ENCODE peak calls at places on chromosomes 7 and 10, in nine cellular contexts. B is HFF-Myc; C is bronchial epithelial cell; N is retinal pigment epithelial cell; Z is CD4-positive, alpha-beta memory T cell; T is upper lobe of right lung; E is right lobe of liver; K is AG04449; P is uterus. A is an unnamed sample.

GRCh38 chr10:121519411-121519810 is 78.8 kb downstream of the FGFR2 start:
- DNase-seq in B (no peak), C (no peak), N (no peak), Z (no peak), T (no peak), E (no peak), K (no peak), P (no peak), A (no peak)

GRCh38 chr7:7731732-7732131 is 13.3 kb upstream of the RPA3 start:
- DNase-seq in B (no peak), C (no peak), N (no peak), Z (no peak), T (no peak), E (no peak), K (no peak), P (no peak), A (no peak)

GRCh38 chr7:105656922-105657521 is 75.7 kb upstream of the EFCAB10 start:
- DNase-seq in B (no peak), C (no peak), N (no peak), Z (peak), T (no peak), E (peak), K (no peak), P (no peak), A (peak)

GRCh38 chr7:519974-520458 is 370 bp upstream of the PDGFA start:
- DNase-seq in B (no peak), C (no peak), N (no peak), Z (no peak), T (peak), E (no peak), K (no peak), P (peak), A (peak)

GRCh38 chr10:48655426-48656240 is 29.0 kb upstream of the WDFY4 start:
- DNase-seq in B (no peak), C (peak), N (peak), Z (no peak), T (peak), E (peak), K (no peak), P (peak), A (peak)

GRCh38 chr7:106737202-106737562 is 76.2 kb upstream of the CCDC71L start:
- DNase-seq in B (no peak), C (peak), N (no peak), Z (no peak), T (no peak), E (no peak), K (no peak), P (no peak), A (no peak)

GRCh38 chr10:72126184-72126871 is 38.0 kb upstream of the SPOCK2 start:
- DNase-seq in B (peak), C (peak), N (no peak), Z (no peak), T (no peak), E (no peak), K (peak), P (no peak), A (no peak)

GRCh38 chr7:70678621-70679251 is 453.2 kb upstream of the GALNT17 start:
- DNase-seq in B (no peak), C (no peak), N (no peak), Z (no peak), T (no peak), E (no peak), K (peak), P (no peak), A (no peak)

GRCh38 chr10:52308251-52309031 is 5.6 kb upstream of the DKK1 start:
- DNase-seq in B (no peak), C (peak), N (no peak), Z (no peak), T (peak), E (peak), K (no peak), P (peak), A (peak)

GRCh38 chr10:100046088-100046487 is 35.6 kb downstream of the CPN1 start:
- DNase-seq in B (peak), C (peak), N (peak), Z (peak), T (peak), E (peak), K (peak), P (peak), A (peak)

GRCh38 chr10:100041620-100042019 is 31.9 kb upstream of the DNMBP start:
- DNase-seq in B (no peak), C (no peak), N (no peak), Z (no peak), T (no peak), E (no peak), K (no peak), P (no peak), A (no peak)

GRCh38 chr10:100043796-100044195 is 34.0 kb upstream of the DNMBP start:
- DNase-seq in B (peak), C (peak), N (no peak), Z (no peak), T (no peak), E (no peak), K (no peak), P (peak), A (peak)

GRCh38 chr10:100043344-100043743 is 33.6 kb upstream of the DNMBP start:
- DNase-seq in B (no peak), C (peak), N (no peak), Z (no peak), T (no peak), E (no peak), K (no peak), P (no peak), A (no peak)

GRCh38 chr10:100045592-100045991 is 35.8 kb upstream of the DNMBP start:
- DNase-seq in B (no peak), C (no peak), N (no peak), Z (no peak), T (no peak), E (no peak), K (no peak), P (no peak), A (no peak)
- H3K4me3 ChIP-seq in B (no peak), C (no peak), N (no peak), Z (no peak), T (no peak), E (no peak), K (no peak), P (no peak), A (no peak)

GRCh38 chr7:4809691-4810090 is 34.3 kb downstream of the AP5Z1 start:
- DNase-seq in B (no peak), C (no peak), N (no peak), Z (no peak), T (no peak), E (no peak), K (no peak), P (no peak), A (no peak)
- H3K4me3 ChIP-seq in B (no peak), C (no peak), N (no peak), Z (no peak), T (no peak), E (no peak), K (no peak), P (no peak), A (no peak)

GRCh38 chr10:58920655-58921003 is 255.8 kb upstream of the PHYHIPL start:
- DNase-seq in B (no peak), C (peak), N (no peak), Z (no peak), T (no peak), E (no peak), K (no peak), P (no peak), A (no peak)
- H3K4me3 ChIP-seq in B (no peak), C (no peak), N (no peak), Z (no peak), T (no peak), E (no peak), K (no peak), P (no peak), A (no peak)

GRCh38 chr7:134888141-134888740 is 98.1 kb upstream of the AGBL3 start:
- DNase-seq in B (no peak), C (peak), N (no peak), Z (no peak), T (no peak), E (no peak), K (no peak), P (no peak), A (no peak)

GRCh38 chr7:134882481-134882880 is 103.0 kb downstream of the CALD1 start:
- DNase-seq in B (no peak), C (no peak), N (peak), Z (no peak), T (no peak), E (no peak), K (no peak), P (no peak), A (no peak)

GRCh38 chr7:134885967-134886352 is 100.3 kb upstream of the AGBL3 start:
- DNase-seq in B (no peak), C (peak), N (peak), Z (no peak), T (no peak), E (no peak), K (no peak), P (peak), A (no peak)

GRCh38 chr7:134887523-134887922 is 98.8 kb upstream of the AGBL3 start:
- DNase-seq in B (no peak), C (no peak), N (no peak), Z (no peak), T (no peak), E (no peak), K (no peak), P (no peak), A (no peak)

GRCh38 chr7:134886353-134887057 is 99.8 kb upstream of the AGBL3 start:
- DNase-seq in B (no peak), C (peak), N (no peak), Z (no peak), T (no peak), E (no peak), K (no peak), P (peak), A (peak)
- H3K4me3 ChIP-seq in B (no peak), C (no peak), N (no peak), Z (no peak), T (no peak), E (no peak), K (no peak), P (no peak), A (no peak)

GRCh38 chr7:50531928-50532327 is 33.3 kb downstream of the DDC start:
- DNase-seq in B (no peak), C (peak), N (no peak), Z (no peak), T (no peak), E (no peak), K (no peak), P (no peak), A (no peak)
- H3K4me3 ChIP-seq in B (no peak), C (no peak), N (no peak), Z (no peak), T (no peak), E (no peak), K (no peak), P (no peak), A (no peak)

GRCh38 chr10:30436688-30437038 is 2.7 kb downstream of the MAP3K8 start:
- DNase-seq in B (no peak), C (no peak), N (no peak), Z (no peak), T (no peak), E (no peak), K (no peak), P (no peak), A (no peak)

GRCh38 chr10:30433779-30434272 is at the start of gene MAP3K8:
- DNase-seq in B (no peak), C (peak), N (peak), Z (peak), T (peak), E (peak), K (no peak), P (peak), A (peak)

GRCh38 chr10:30434273-30435067 is 486 bp downstream of the MAP3K8 start:
- DNase-seq in B (no peak), C (peak), N (no peak), Z (peak), T (peak), E (peak), K (no peak), P (peak), A (peak)

GRCh38 chr10:30436200-30436599 is 2.2 kb downstream of the MAP3K8 start:
- DNase-seq in B (no peak), C (no peak), N (peak), Z (no peak), T (no peak), E (no peak), K (no peak), P (no peak), A (peak)

DNA sequence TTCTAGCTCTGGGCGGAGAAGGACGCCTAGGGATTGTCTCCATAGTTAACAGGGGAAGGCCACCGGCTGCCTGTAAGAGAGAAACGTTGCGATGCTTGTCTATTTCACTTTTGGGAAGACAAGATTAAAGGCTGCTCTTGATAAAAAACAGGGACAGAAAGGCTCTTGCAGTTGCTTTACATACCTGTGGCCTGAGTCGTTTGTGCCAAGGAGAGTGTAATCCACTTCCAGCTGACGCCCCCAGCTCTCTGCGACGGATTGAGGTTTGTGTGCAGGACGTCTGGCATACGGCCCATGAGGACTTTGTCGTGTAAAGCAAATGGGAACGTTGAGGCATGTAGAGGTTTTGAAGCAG is 1.1 kb downstream of the MAP3K8 start:
- DNase-seq in B (no peak), C (no peak), N (no peak), Z (no peak), T (peak), E (peak), K (no peak), P (peak), A (peak)
- H3K4me3 ChIP-seq in B (peak), C (peak), N (peak), Z (peak), T (peak), E (peak), K (peak), P (peak), A (peak)